ENCODE peak calls at places on chromosomes 5 and 9, in four cellular contexts. N is activated effector memory CD4-positive, alpha-beta T cell treated with anti-CD3 and anti-CD28 coated beads, Interleukin-2, amount 50 U/mL, for 16 hours; J is C1 segment of cervical spinal cord; E is pons. H is an unnamed sample.

GRCh38 chr9:14906654-14907359 is 3.4 kb downstream of the FREM1 start:
- DNase-seq in N (no peak), E (no peak), J (no peak), H (no peak)

GRCh38 chr5:20559845-20560244 is 571.8 kb upstream of the CDH18 start:
- DNase-seq in J (no peak), N (no peak), E (no peak), H (no peak)

GRCh38 chr5:87103616-87104287 is 163.9 kb upstream of the RASA1 start:
- DNase-seq in E (no peak), N (no peak), J (no peak), H (no peak)

GRCh38 chr9:105862002-105862401 is 167.7 kb downstream of the TMEM38B start:
- DNase-seq in J (no peak), N (no peak), E (no peak), H (no peak)

GRCh38 chr5:147906326-147907095 is at the start of gene C5orf46:
- DNase-seq in E (no peak), N (no peak), J (no peak), H (no peak)

GRCh38 chr9:93665566-93666278 is 89.3 kb downstream of the PHF2 start:
- DNase-seq in E (no peak), J (no peak), N (peak; percentile 56), H (no peak)

GRCh38 chr9:101235105-101235866 is 149.5 kb downstream of the BAAT start:
- DNase-seq in N (no peak), E (peak; percentile 96), J (no peak), H (peak; percentile 92)

GRCh38 chr5:41445937-41446563 is 64.4 kb downstream of the PLCXD3 start:
- DNase-seq in J (no peak), E (no peak), N (no peak), H (no peak)

GRCh38 chr5:10201223-10201868 is 48.3 kb downstream of the ATPSCKMT start:
- DNase-seq in E (no peak), N (no peak), J (no peak), H (no peak)

GRCh38 chr5:123659495-123659894 is 147.5 kb downstream of the CSNK1G3 start:
- DNase-seq in N (no peak), J (no peak), E (no peak), H (no peak)

GRCh38 chr9:93821307-93821703 is 133.8 kb downstream of the BARX1 start:
- DNase-seq in N (no peak), J (no peak), E (no peak), H (no peak)

GRCh38 chr5:120624021-120624563 is 160.0 kb downstream of the PRR16 start:
- DNase-seq in E (no peak), J (no peak), N (no peak), H (no peak)

GRCh38 chr9:87069690-87070089 is 122.4 kb upstream of the GAS1 start:
- DNase-seq in N (no peak), J (no peak), E (no peak), H (no peak)

GRCh38 chr5:68196876-68197275 is 18.7 kb upstream of the PIK3R1 start:
- DNase-seq in N (no peak), J (no peak), E (peak; percentile 84), H (peak; percentile 65)

GRCh38 chr9:114098660-114099522 is at the start of gene KIF12:
- DNase-seq in J (no peak), E (no peak), N (peak; percentile 64), H (no peak)

GRCh38 chr9:13331320-13331719 is 51.8 kb upstream of the MPDZ start:
- DNase-seq in J (no peak), N (no peak), E (no peak), H (no peak)

GRCh38 chr9:128558431-128559310 is 6.3 kb downstream of the SPTAN1 start:
- DNase-seq in J (peak; percentile 80), N (peak; percentile 72), E (peak; percentile 97), H (peak; percentile 92)

GRCh38 chr5:60541980-60542379 is 158.0 kb downstream of the DEPDC1B start:
- DNase-seq in N (no peak), J (no peak), E (peak; percentile 34), H (no peak)

GRCh38 chr9:126956929-126957686 is 42.5 kb downstream of the RALGPS1 start:
- DNase-seq in N (no peak), J (no peak), E (peak; percentile 19), H (no peak)

GRCh38 chr5:41193462-41194166 is 19.7 kb downstream of the C6 start:
- DNase-seq in N (no peak), E (peak; percentile 55), J (peak; percentile 64), H (peak; percentile 33)

GRCh38 chr5:113489299-113489698 is 1.0 kb upstream of the MCC start:
- DNase-seq in E (no peak), N (no peak), J (no peak), H (no peak)

GRCh38 chr9:116190997-116191396 is 37.4 kb downstream of the PAPPA start:
- DNase-seq in J (no peak), E (no peak), N (no peak), H (no peak)

GRCh38 chr9:135464181-135464580 is 15.4 kb upstream of the PPP1R26 start:
- DNase-seq in E (no peak), J (no peak), N (no peak), H (no peak)

GRCh38 chr5:53944981-53945380 is 365.4 kb downstream of the ARL15 start:
- DNase-seq in E (no peak), N (no peak), J (no peak), H (no peak)

GRCh38 chr9:128072144-128073021 is 4.4 kb downstream of the SLC25A25 start:
- DNase-seq in N (peak; percentile 85), E (peak; percentile 91), J (peak; percentile 71), H (peak; percentile 75)

GRCh38 chr5:128304121-128304520 is 220.6 kb downstream of the SLC12A2 start:
- DNase-seq in N (no peak), J (no peak), E (no peak), H (peak; percentile 1)

H was measured in globus pallidus.